ENCODE peak calls at places on chromosome 22, in four cellular contexts. One of them, this sample, is unnamed.

GRCh38 chr22:26837784-26838520 is 180.6 kb downstream of the MIAT start:
- DNase-seq in GM20000: no peak
- DNase-seq in nephron progenitor cell: no peak
- DNase-seq in PC-3: no peak
- DNase-seq in this sample: no peak

GRCh38 chr22:27689664-27690063 is 111.9 kb downstream of the MN1 start:
- DNase-seq in PC-3: no peak
- DNase-seq in GM20000: no peak
- DNase-seq in nephron progenitor cell: no peak
- DNase-seq in this sample: no peak

GRCh38 chr22:50697667-50698506 is 25.3 kb downstream of the SHANK3 start:
- DNase-seq in GM20000: no peak
- DNase-seq in nephron progenitor cell: no peak
- DNase-seq in PC-3: no peak
- DNase-seq in this sample: no peak

GRCh38 chr22:19106886-19107729 is 15.1 kb downstream of the DGCR2 start:
- DNase-seq in PC-3: no peak
- DNase-seq in GM20000: no peak
- DNase-seq in nephron progenitor cell: no peak
- DNase-seq in this sample: no peak

GRCh38 chr22:29485448-29485847 is 5.4 kb downstream of the NEFH start:
- DNase-seq in GM20000: no peak
- DNase-seq in PC-3: no peak
- DNase-seq in nephron progenitor cell: no peak
- DNase-seq in this sample: no peak

GRCh38 chr22:46726066-46726985 is 11.7 kb downstream of the CERK start:
- DNase-seq in PC-3: no peak
- DNase-seq in nephron progenitor cell: no peak
- DNase-seq in GM20000: peak
- DNase-seq in this sample: no peak

GRCh38 chr22:29216011-29216872 is 10.5 kb downstream of the EMID1 start:
- DNase-seq in PC-3: no peak
- DNase-seq in nephron progenitor cell: no peak
- DNase-seq in GM20000: no peak
- DNase-seq in this sample: peak

GRCh38 chr22:46047841-46048595 is 71.1 kb upstream of the WNT7B start:
- DNase-seq in PC-3: no peak
- DNase-seq in nephron progenitor cell: no peak
- DNase-seq in GM20000: no peak
- DNase-seq in this sample: no peak

DNA sequence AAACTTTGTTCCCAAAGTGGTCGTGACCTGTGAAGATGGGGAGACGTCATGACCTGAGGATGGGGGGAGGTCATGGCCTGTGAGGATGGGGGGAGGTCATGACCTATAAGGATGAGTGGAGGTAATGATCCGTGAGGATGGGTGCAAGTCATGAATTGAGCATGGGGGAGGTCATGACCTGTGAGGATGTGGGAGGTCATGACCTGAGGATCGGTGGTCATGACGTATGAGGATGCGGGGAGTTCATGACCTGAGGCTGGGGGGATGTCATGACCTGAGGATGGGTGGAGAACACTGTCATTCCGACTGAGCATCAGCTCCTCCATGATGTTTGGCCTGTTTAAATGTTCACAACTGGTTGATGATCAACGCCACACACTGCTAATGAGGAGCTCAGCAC is 25.9 kb downstream of the YPEL1 start:
- DNase-seq in PC-3: no peak
- DNase-seq in GM20000: no peak
- DNase-seq in nephron progenitor cell: no peak
- DNase-seq in this sample: no peak
- TF ChIP-seq CTCF in PC-3: no peak
- TF ChIP-seq CTCF in GM20000: no peak
- TF ChIP-seq CTCF in nephron progenitor cell: no peak
- TF ChIP-seq CTCF in this sample: no peak

DNA sequence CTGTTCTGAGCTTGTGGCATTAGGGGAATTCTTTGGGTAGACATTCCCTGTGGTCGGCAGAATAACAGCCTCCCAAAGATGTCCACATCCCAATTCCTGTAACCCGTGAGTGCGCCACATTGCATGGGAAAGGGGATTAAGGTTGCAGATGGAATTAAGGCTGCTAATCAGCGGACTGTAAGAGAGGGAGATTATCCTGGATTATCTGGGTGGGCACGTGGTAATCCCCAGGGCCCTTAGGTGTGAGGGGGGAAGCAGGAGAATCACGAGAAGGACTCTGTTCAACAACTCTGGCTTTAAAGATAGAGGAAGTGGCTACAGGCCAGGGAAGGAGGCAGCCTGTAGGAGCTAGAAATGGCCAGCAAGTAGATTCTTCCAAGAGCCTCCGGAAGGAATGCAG is 16.0 kb downstream of the CACNG2 start:
- DNase-seq in GM20000: no peak
- DNase-seq in nephron progenitor cell: no peak
- DNase-seq in PC-3: no peak
- DNase-seq in this sample: no peak
- TF ChIP-seq CTCF in GM20000: no peak
- TF ChIP-seq CTCF in nephron progenitor cell: no peak
- TF ChIP-seq CTCF in PC-3: no peak
- TF ChIP-seq CTCF in this sample: no peak

GRCh38 chr22:43747877-43748276 is 64.2 kb downstream of the EFCAB6 start:
- DNase-seq in nephron progenitor cell: no peak
- DNase-seq in PC-3: no peak
- DNase-seq in GM20000: no peak
- DNase-seq in this sample: no peak
- TF ChIP-seq CTCF in nephron progenitor cell: no peak
- TF ChIP-seq CTCF in PC-3: no peak
- TF ChIP-seq CTCF in GM20000: no peak
- TF ChIP-seq CTCF in this sample: no peak

GRCh38 chr22:49148895-49149418 is 678.7 kb downstream of the BRD1 start:
- DNase-seq in nephron progenitor cell: no peak
- DNase-seq in GM20000: no peak
- DNase-seq in PC-3: no peak
- DNase-seq in this sample: no peak
- TF ChIP-seq CTCF in nephron progenitor cell: no peak
- TF ChIP-seq CTCF in GM20000: no peak
- TF ChIP-seq CTCF in PC-3: no peak
- TF ChIP-seq CTCF in this sample: no peak

GRCh38 chr22:23238707-23239106 is 58.4 kb downstream of the BCR start:
- DNase-seq in GM20000: no peak
- DNase-seq in PC-3: no peak
- DNase-seq in nephron progenitor cell: no peak
- DNase-seq in this sample: no peak
- TF ChIP-seq CTCF in GM20000: no peak
- TF ChIP-seq CTCF in PC-3: no peak
- TF ChIP-seq CTCF in nephron progenitor cell: no peak
- TF ChIP-seq CTCF in this sample: no peak

DNA sequence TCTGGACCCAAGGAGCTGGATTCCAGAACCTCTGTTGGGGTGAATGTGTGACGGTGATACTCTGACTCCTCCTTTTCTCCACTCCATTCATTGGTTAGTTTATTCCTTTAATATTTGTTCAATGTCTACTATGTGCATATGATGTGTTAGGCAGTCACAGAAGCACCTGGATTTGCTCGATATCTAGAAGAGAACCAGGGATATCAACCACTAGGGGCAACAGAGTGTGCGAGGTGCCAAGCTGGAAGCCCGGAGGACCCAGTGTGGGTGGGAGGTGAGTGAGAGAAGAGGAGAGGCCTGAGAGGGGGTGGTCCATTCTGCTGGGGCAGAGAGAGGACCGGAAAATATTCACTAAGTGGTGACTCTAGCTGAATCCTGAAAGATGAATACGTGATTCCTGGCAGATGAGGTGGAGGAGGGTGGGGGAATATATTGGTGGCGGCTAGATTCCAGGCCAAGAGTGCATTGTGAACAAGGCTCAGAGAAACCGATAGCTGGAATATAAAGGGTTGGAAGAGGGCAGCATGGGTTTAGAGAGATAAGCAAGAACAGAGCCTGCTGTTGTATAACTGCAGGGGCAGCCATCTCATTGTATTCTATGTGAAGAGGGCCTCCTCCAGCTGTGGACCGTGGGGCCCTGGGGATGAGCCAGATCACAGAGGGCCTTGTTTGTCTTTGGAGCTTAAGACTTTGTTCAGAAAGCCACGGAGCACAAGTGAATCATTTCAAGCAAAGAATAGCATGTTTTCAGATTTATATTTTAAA is 6.9 kb upstream of the TIMP3 start:
- DNase-seq in PC-3: no peak
- DNase-seq in nephron progenitor cell: no peak
- DNase-seq in GM20000: no peak
- DNase-seq in this sample: no peak
- TF ChIP-seq CTCF in PC-3: no peak
- TF ChIP-seq CTCF in nephron progenitor cell: no peak
- TF ChIP-seq CTCF in GM20000: no peak
- TF ChIP-seq CTCF in this sample: no peak

GRCh38 chr22:35756722-35757121 is 39.0 kb downstream of the APOL5 start:
- DNase-seq in GM20000: no peak
- DNase-seq in nephron progenitor cell: no peak
- DNase-seq in PC-3: no peak
- DNase-seq in this sample: no peak

GRCh38 chr22:35749808-35750207 is 32.1 kb downstream of the APOL5 start:
- DNase-seq in PC-3: no peak
- DNase-seq in nephron progenitor cell: no peak
- DNase-seq in GM20000: peak
- DNase-seq in this sample: no peak

GRCh38 chr22:35754761-35755160 is 37.1 kb downstream of the APOL5 start:
- DNase-seq in nephron progenitor cell: no peak
- DNase-seq in GM20000: no peak
- DNase-seq in PC-3: no peak
- DNase-seq in this sample: no peak

GRCh38 chr22:35752172-35752832 is 34.6 kb downstream of the APOL5 start:
- DNase-seq in GM20000: no peak
- DNase-seq in nephron progenitor cell: no peak
- DNase-seq in PC-3: no peak
- DNase-seq in this sample: no peak

GRCh38 chr22:35752833-35753189 is 35.1 kb downstream of the APOL5 start:
- DNase-seq in PC-3: no peak
- DNase-seq in nephron progenitor cell: no peak
- DNase-seq in GM20000: no peak
- DNase-seq in this sample: no peak
- TF ChIP-seq CTCF in PC-3: no peak
- TF ChIP-seq CTCF in nephron progenitor cell: no peak
- TF ChIP-seq CTCF in GM20000: no peak
- TF ChIP-seq CTCF in this sample: no peak

GRCh38 chr22:44091021-44091721 is 67.1 kb downstream of the PARVB start:
- DNase-seq in GM20000: no peak
- DNase-seq in PC-3: peak
- DNase-seq in nephron progenitor cell: no peak
- DNase-seq in this sample: no peak
- TF ChIP-seq CTCF in GM20000: no peak
- TF ChIP-seq CTCF in PC-3: peak
- TF ChIP-seq CTCF in nephron progenitor cell: no peak
- TF ChIP-seq CTCF in this sample: no peak

GRCh38 chr22:39313258-39314001 is 6.0 kb downstream of the RPL3 start:
- DNase-seq in nephron progenitor cell: no peak
- DNase-seq in PC-3: no peak
- DNase-seq in GM20000: no peak
- DNase-seq in this sample: no peak

GRCh38 chr22:39312410-39312809 is 7.0 kb downstream of the RPL3 start:
- DNase-seq in PC-3: no peak
- DNase-seq in nephron progenitor cell: no peak
- DNase-seq in GM20000: no peak
- DNase-seq in this sample: no peak

GRCh38 chr22:39316440-39317083 is 2.9 kb downstream of the RPL3 start:
- DNase-seq in GM20000: peak
- DNase-seq in PC-3: peak
- DNase-seq in nephron progenitor cell: peak
- DNase-seq in this sample: peak

GRCh38 chr22:39315389-39315788 is 4.0 kb downstream of the RPL3 start:
- DNase-seq in nephron progenitor cell: no peak
- DNase-seq in GM20000: no peak
- DNase-seq in PC-3: no peak
- DNase-seq in this sample: no peak

DNA sequence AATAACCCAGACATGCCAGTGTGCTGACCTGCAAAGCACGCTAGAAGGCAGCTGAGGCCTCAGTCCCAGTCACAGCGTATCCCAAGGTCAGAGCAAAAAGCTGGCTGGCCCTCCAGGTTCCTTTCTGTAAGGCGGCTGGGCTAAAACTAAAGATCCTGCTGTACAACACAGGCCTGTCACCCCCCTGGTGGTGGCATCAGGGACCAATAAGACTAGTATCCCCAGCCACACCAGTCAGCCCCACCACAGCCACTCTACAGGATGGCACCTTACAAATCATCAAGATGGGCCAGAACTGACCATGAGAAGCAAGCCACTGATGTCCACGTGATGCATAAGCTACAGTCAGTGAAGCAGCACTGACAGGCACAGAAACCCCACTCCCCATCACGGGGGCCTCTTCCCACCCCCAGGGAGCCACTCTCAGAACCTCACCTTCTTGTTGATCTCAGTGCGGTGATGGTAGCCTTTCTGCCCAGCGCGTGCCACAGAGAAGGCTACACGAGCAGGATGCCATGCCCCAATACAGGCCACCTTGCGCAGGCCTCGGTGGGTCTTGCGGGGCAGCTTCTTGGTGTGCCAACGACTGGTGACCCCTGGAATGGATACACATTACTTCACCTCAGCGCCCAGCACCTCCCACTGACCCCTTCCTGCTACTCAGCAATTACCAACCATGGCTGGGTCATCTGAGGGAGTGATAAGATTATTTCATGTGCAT is 5.0 kb downstream of the RPL3 start:
- DNase-seq in nephron progenitor cell: no peak
- DNase-seq in GM20000: no peak
- DNase-seq in PC-3: no peak
- DNase-seq in this sample: no peak
- TF ChIP-seq CTCF in nephron progenitor cell: no peak
- TF ChIP-seq CTCF in GM20000: no peak
- TF ChIP-seq CTCF in PC-3: peak
- TF ChIP-seq CTCF in this sample: no peak

This sample was measured in GM13976.